ENCODE peak calls at places on chromosomes 7 and 10, in nine cellular contexts. W is upper lobe of right lung, R is ovary, I is MM.1S, Z is body of pancreas, D is spleen, Y is WERI-Rb-1, S is DND-41, C is psoas muscle. A is an unnamed sample.
A peak's percentile ranks its signal among the peaks of the same experiment; 100 is the strongest.

GRCh38 chr10:79322616-79323566 is 24.4 kb upstream of the PPIF start:
- DNase-seq in W (no peak), R (no peak), I (no peak), Z (peak; percentile 49), D (peak; percentile 87), Y (no peak), S (peak; percentile 95), C (peak; percentile 64), A (no peak)

GRCh38 chr7:114784756-114785155 is 137.1 kb upstream of the MDFIC start:
- DNase-seq in W (no peak), R (no peak), I (no peak), Z (no peak), D (no peak), Y (no peak), S (no peak), C (no peak), A (no peak)

GRCh38 chr7:22447759-22448158 is 52.2 kb downstream of the STEAP1B start:
- DNase-seq in W (no peak), R (no peak), I (peak; percentile 91), Z (no peak), D (no peak), Y (no peak), S (no peak), C (no peak), A (no peak)

GRCh38 chr10:37789590-37789989 is 67.8 kb downstream of the ZNF248 start:
- DNase-seq in W (no peak), R (no peak), I (no peak), Z (no peak), D (no peak), Y (no peak), S (no peak), C (no peak), A (no peak)

GRCh38 chr7:157073949-157074624 is 63.6 kb upstream of the MNX1 start:
- DNase-seq in W (peak; percentile 20), R (no peak), I (no peak), Z (no peak), D (no peak), Y (no peak), S (no peak), C (no peak), A (no peak)

GRCh38 chr7:76512941-76513816 is 2.8 kb downstream of the UPK3B start:
- DNase-seq in W (no peak), R (no peak), I (no peak), Z (no peak), D (peak; percentile 77), Y (peak; percentile 53), S (no peak), C (peak; percentile 58), A (no peak)

GRCh38 chr7:816751-817671 is 15.3 kb upstream of the SUN1 start:
- DNase-seq in W (peak; percentile 75), R (no peak), I (peak; percentile 56), Z (peak; percentile 46), D (peak; percentile 90), Y (no peak), S (peak; percentile 55), C (no peak), A (no peak)

GRCh38 chr7:149595078-149595477 is 97.5 kb upstream of the ZNF746 start:
- DNase-seq in W (no peak), R (no peak), I (no peak), Z (no peak), D (no peak), Y (no peak), S (no peak), C (no peak), A (no peak)

GRCh38 chr7:22675917-22676343 is 51.1 kb upstream of the IL6 start:
- DNase-seq in W (no peak), R (no peak), I (no peak), Z (no peak), D (no peak), Y (no peak), S (peak; percentile 55), C (no peak), A (no peak)

GRCh38 chr10:7054915-7055314 is 355.9 kb downstream of the SFMBT2 start:
- DNase-seq in W (no peak), R (no peak), I (no peak), Z (no peak), D (no peak), Y (no peak), S (no peak), C (no peak), A (no peak)
- TF ChIP-seq CTCF in W (peak; percentile 6), R (no peak), I (peak; percentile 11), Z (no peak), D (no peak), Y (no peak), S (peak; percentile 44), C (no peak), A (no peak)

DNA sequence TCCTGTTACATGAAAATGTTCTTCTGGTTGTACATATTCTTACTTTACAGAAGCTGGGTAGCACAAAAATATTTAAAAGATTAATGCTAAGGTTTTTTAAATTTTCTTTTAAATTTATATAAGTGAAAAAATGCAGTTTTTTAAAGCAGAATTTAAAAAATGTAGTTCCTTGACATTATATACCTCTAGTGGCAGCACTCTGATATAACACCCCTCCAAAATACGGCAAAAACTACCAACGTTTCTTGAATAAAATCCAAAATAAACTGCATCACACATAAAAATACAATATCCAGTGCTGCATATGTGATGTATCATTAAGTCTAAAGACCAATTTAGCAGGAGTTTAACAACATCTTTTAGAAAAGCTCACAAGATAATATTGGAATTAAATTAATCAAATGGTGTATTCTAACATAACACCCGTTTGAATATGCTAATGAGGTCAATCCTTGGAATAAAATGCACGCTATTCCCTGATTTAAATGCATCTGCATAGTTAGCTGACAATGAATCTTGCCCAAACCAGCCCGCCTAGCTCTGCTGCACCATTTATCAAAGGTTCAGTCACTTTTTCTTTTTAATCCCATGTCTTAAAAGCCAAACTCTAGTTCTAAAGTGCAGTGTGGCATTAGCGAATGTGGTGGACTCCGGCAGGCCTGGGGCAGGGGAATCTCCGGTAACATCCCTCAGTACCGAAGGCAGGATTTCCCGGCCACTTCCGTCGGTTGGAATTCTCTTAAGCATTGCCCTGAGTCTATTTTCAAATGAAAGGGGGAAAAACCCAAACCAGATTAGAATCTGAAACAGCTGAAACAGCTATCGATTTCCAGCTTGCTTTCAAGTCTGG is 1.2 kb downstream of the TCERG1L start:
- DNase-seq in W (no peak), R (no peak), I (no peak), Z (no peak), D (no peak), Y (no peak), S (no peak), C (no peak), A (no peak)
- H3K4me3 ChIP-seq in W (no peak overlapping the region), R (no peak overlapping the region), I (no peak overlapping the region), Z (no peak overlapping the region), D (no peak overlapping the region), Y (peak overlapping the region; percentile 42), S (no peak overlapping the region), C (no peak overlapping the region), A (no peak overlapping the region)

GRCh38 chr7:158663428-158663741 is 41.2 kb downstream of the NCAPG2 start:
- DNase-seq in W (no peak), R (no peak), I (no peak), Z (peak; percentile 77), D (no peak), Y (no peak), S (no peak), C (no peak), A (no peak)
- H3K27ac ChIP-seq in W (no peak overlapping the region), R (no peak overlapping the region), I (no peak overlapping the region), Z (peak overlapping the region; percentile 6), D (no peak overlapping the region), Y (no peak overlapping the region), S (no peak overlapping the region), C (no peak overlapping the region), A (no peak overlapping the region)

DNA sequence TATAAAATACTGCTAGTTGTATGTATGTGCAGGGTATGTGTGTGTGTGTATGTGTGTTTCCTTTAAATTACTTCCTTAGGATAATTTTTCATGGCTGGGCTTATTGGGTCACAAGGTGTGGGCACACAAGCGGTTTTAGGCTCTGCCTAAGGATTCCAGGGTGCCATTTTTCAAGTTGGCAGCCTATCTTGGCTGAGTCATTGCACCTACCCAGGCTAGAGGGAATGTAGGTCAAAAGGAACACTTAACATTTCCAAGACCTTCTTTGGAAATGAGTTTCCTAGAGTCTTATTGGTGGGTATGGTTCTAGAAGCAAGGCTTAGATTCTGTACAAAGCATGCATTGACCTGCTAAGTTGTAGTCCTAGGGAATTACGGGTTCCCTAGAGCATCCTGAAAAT is 642.1 kb downstream of the LRMDA start:
- DNase-seq in W (no peak), R (no peak), I (no peak), Z (no peak), D (no peak), Y (no peak), S (no peak), C (no peak), A (no peak)
- TF ChIP-seq CTCF in W (no peak), R (no peak), I (no peak), Z (no peak), D (no peak), Y (no peak), S (no peak), C (no peak), A (no peak)

GRCh38 chr7:45342236-45342635 is 184.6 kb downstream of the RAMP3 start:
- DNase-seq in W (no peak), R (no peak), I (peak; percentile 92), Z (no peak), D (no peak), Y (no peak), S (peak; percentile 9), C (no peak), A (no peak)
- H3K4me3 ChIP-seq in W (no peak overlapping the region), R (no peak overlapping the region), I (peak overlapping the region; percentile 32), Z (no peak overlapping the region), D (no peak overlapping the region), Y (no peak overlapping the region), S (no peak overlapping the region), C (no peak overlapping the region), A (no peak overlapping the region)

GRCh38 chr10:24935504-24936292 is 16.7 kb downstream of the PRTFDC1 start:
- DNase-seq in W (no peak), R (no peak), I (no peak), Z (no peak), D (no peak), Y (no peak), S (no peak), C (no peak), A (no peak)
- H3K27ac ChIP-seq in W (no peak overlapping the region), R (no peak overlapping the region), I (no peak overlapping the region), Z (no peak overlapping the region), D (no peak overlapping the region), Y (no peak overlapping the region), S (no peak overlapping the region), C (no peak overlapping the region), A (no peak overlapping the region)

GRCh38 chr7:57305192-57305748 is 144.7 kb upstream of the ZNF716 start:
- DNase-seq in W (no peak), R (no peak), I (no peak), Z (no peak), D (peak; percentile 22), Y (peak; percentile 9), S (peak; percentile 5), C (no peak), A (no peak)
- TF ChIP-seq CTCF in W (peak; percentile 40), R (no peak), I (peak; percentile 24), Z (no peak), D (peak; percentile 15), Y (peak; percentile 55), S (peak; percentile 41), C (peak; percentile 35), A (no peak)

A was measured in thoracic aorta.